ENCODE peak calls at places on chromosomes 2 and 18, in nine cellular contexts. One of them, this sample, is unnamed.

GRCh38 chr2:184875911-184876310 is 277.6 kb downstream of the ZNF804A start:
- DNase-seq in right lobe of liver: no peak
- DNase-seq in bronchial epithelial cell: no peak
- DNase-seq in adrenal gland: peak; percentile 67
- DNase-seq in HFFc6: no peak
- DNase-seq in glutamatergic neuron: no peak
- DNase-seq in heart left ventricle: no peak
- DNase-seq in OCI-LY7: no peak
- DNase-seq in gastrocnemius medialis: no peak
- DNase-seq in this sample: no peak

GRCh38 chr2:102601730-102602129 is 17.6 kb upstream of the SLC9A2 start:
- DNase-seq in right lobe of liver: no peak
- DNase-seq in adrenal gland: no peak
- DNase-seq in HFFc6: no peak
- DNase-seq in OCI-LY7: no peak
- DNase-seq in bronchial epithelial cell: no peak
- DNase-seq in glutamatergic neuron: no peak
- DNase-seq in heart left ventricle: no peak
- DNase-seq in gastrocnemius medialis: no peak
- DNase-seq in this sample: no peak

GRCh38 chr2:42663106-42663755 is 94.8 kb downstream of the MTA3 start:
- DNase-seq in glutamatergic neuron: peak; percentile 65
- DNase-seq in adrenal gland: peak; percentile 85
- DNase-seq in OCI-LY7: peak; percentile 83
- DNase-seq in HFFc6: peak; percentile 70
- DNase-seq in gastrocnemius medialis: peak; percentile 49
- DNase-seq in right lobe of liver: peak; percentile 68
- DNase-seq in bronchial epithelial cell: peak; percentile 66
- DNase-seq in heart left ventricle: peak; percentile 63
- DNase-seq in this sample: peak; percentile 78

GRCh38 chr2:240125749-240126148 is 10.4 kb downstream of the COPS9 start:
- DNase-seq in bronchial epithelial cell: no peak
- DNase-seq in right lobe of liver: no peak
- DNase-seq in OCI-LY7: no peak
- DNase-seq in glutamatergic neuron: no peak
- DNase-seq in gastrocnemius medialis: no peak
- DNase-seq in adrenal gland: peak; percentile 25
- DNase-seq in HFFc6: no peak
- DNase-seq in heart left ventricle: no peak
- DNase-seq in this sample: no peak

GRCh38 chr2:25851740-25852503 is 26.4 kb downstream of the ASXL2 start:
- DNase-seq in gastrocnemius medialis: no peak
- DNase-seq in adrenal gland: no peak
- DNase-seq in OCI-LY7: peak; percentile 78
- DNase-seq in HFFc6: peak; percentile 82
- DNase-seq in glutamatergic neuron: no peak
- DNase-seq in heart left ventricle: no peak
- DNase-seq in bronchial epithelial cell: peak; percentile 84
- DNase-seq in right lobe of liver: peak; percentile 57
- DNase-seq in this sample: peak; percentile 70

GRCh38 chr2:190320696-190321095 is 1.1 kb upstream of the HIBCH start:
- DNase-seq in OCI-LY7: no peak
- DNase-seq in right lobe of liver: no peak
- DNase-seq in heart left ventricle: no peak
- DNase-seq in bronchial epithelial cell: no peak
- DNase-seq in adrenal gland: no peak
- DNase-seq in HFFc6: no peak
- DNase-seq in glutamatergic neuron: no peak
- DNase-seq in gastrocnemius medialis: no peak
- DNase-seq in this sample: peak; percentile 23

GRCh38 chr18:53534695-53535094 is 689.8 kb downstream of the MBD2 start:
- DNase-seq in glutamatergic neuron: no peak
- DNase-seq in bronchial epithelial cell: no peak
- DNase-seq in gastrocnemius medialis: no peak
- DNase-seq in right lobe of liver: peak; percentile 74
- DNase-seq in adrenal gland: peak; percentile 66
- DNase-seq in heart left ventricle: no peak
- DNase-seq in OCI-LY7: no peak
- DNase-seq in HFFc6: no peak
- DNase-seq in this sample: no peak

GRCh38 chr2:65366595-65367125 is 65.7 kb downstream of the SPRED2 start:
- DNase-seq in OCI-LY7: peak; percentile 71
- DNase-seq in bronchial epithelial cell: peak; percentile 98
- DNase-seq in HFFc6: peak; percentile 97
- DNase-seq in heart left ventricle: no peak
- DNase-seq in gastrocnemius medialis: no peak
- DNase-seq in right lobe of liver: no peak
- DNase-seq in adrenal gland: peak; percentile 67
- DNase-seq in glutamatergic neuron: no peak
- DNase-seq in this sample: peak; percentile 62

GRCh38 chr2:174247474-174248186 is 702 bp downstream of the OLA1 start:
- DNase-seq in HFFc6: no peak
- DNase-seq in gastrocnemius medialis: no peak
- DNase-seq in glutamatergic neuron: no peak
- DNase-seq in right lobe of liver: no peak
- DNase-seq in heart left ventricle: no peak
- DNase-seq in adrenal gland: peak; percentile 61
- DNase-seq in OCI-LY7: peak; percentile 41
- DNase-seq in bronchial epithelial cell: peak; percentile 20
- DNase-seq in this sample: peak; percentile 35

GRCh38 chr2:152167070-152167469 is 8.5 kb downstream of the STAM2 start:
- DNase-seq in glutamatergic neuron: no peak
- DNase-seq in HFFc6: no peak
- DNase-seq in OCI-LY7: no peak
- DNase-seq in right lobe of liver: no peak
- DNase-seq in gastrocnemius medialis: no peak
- DNase-seq in adrenal gland: no peak
- DNase-seq in heart left ventricle: no peak
- DNase-seq in bronchial epithelial cell: no peak
- DNase-seq in this sample: no peak

GRCh38 chr2:197786010-197786877 is 1.1 kb upstream of the BOLL start:
- DNase-seq in OCI-LY7: no peak
- DNase-seq in right lobe of liver: no peak
- DNase-seq in HFFc6: no peak
- DNase-seq in gastrocnemius medialis: peak; percentile 81
- DNase-seq in glutamatergic neuron: peak; percentile 75
- DNase-seq in heart left ventricle: peak; percentile 75
- DNase-seq in adrenal gland: no peak
- DNase-seq in bronchial epithelial cell: no peak
- DNase-seq in this sample: peak; percentile 67

GRCh38 chr2:85998071-85998991 is 107.4 kb downstream of the POLR1A start:
- DNase-seq in OCI-LY7: no peak
- DNase-seq in right lobe of liver: peak; percentile 43
- DNase-seq in HFFc6: peak; percentile 36
- DNase-seq in bronchial epithelial cell: no peak
- DNase-seq in adrenal gland: peak; percentile 63
- DNase-seq in glutamatergic neuron: no peak
- DNase-seq in gastrocnemius medialis: peak; percentile 56
- DNase-seq in heart left ventricle: no peak
- DNase-seq in this sample: no peak

GRCh38 chr2:100940766-100941645 is 61.1 kb upstream of the RPL31 start:
- DNase-seq in bronchial epithelial cell: no peak
- DNase-seq in right lobe of liver: peak; percentile 60
- DNase-seq in adrenal gland: peak; percentile 39
- DNase-seq in gastrocnemius medialis: no peak
- DNase-seq in heart left ventricle: no peak
- DNase-seq in glutamatergic neuron: no peak
- DNase-seq in OCI-LY7: no peak
- DNase-seq in HFFc6: no peak
- DNase-seq in this sample: no peak

GRCh38 chr18:3268306-3268705 is 6.4 kb downstream of the MYL12B start:
- DNase-seq in HFFc6: no peak
- DNase-seq in adrenal gland: no peak
- DNase-seq in right lobe of liver: no peak
- DNase-seq in heart left ventricle: no peak
- DNase-seq in OCI-LY7: no peak
- DNase-seq in gastrocnemius medialis: no peak
- DNase-seq in bronchial epithelial cell: no peak
- DNase-seq in glutamatergic neuron: no peak
- DNase-seq in this sample: no peak

GRCh38 chr18:3449702-3450357 is at the start of gene TGIF1:
- DNase-seq in heart left ventricle: peak; percentile 90
- DNase-seq in glutamatergic neuron: peak; percentile 83
- DNase-seq in adrenal gland: peak; percentile 88
- DNase-seq in right lobe of liver: peak; percentile 85
- DNase-seq in HFFc6: peak; percentile 73
- DNase-seq in bronchial epithelial cell: peak; percentile 54
- DNase-seq in OCI-LY7: peak; percentile 51
- DNase-seq in gastrocnemius medialis: peak; percentile 93
- DNase-seq in this sample: peak; percentile 21

DNA sequence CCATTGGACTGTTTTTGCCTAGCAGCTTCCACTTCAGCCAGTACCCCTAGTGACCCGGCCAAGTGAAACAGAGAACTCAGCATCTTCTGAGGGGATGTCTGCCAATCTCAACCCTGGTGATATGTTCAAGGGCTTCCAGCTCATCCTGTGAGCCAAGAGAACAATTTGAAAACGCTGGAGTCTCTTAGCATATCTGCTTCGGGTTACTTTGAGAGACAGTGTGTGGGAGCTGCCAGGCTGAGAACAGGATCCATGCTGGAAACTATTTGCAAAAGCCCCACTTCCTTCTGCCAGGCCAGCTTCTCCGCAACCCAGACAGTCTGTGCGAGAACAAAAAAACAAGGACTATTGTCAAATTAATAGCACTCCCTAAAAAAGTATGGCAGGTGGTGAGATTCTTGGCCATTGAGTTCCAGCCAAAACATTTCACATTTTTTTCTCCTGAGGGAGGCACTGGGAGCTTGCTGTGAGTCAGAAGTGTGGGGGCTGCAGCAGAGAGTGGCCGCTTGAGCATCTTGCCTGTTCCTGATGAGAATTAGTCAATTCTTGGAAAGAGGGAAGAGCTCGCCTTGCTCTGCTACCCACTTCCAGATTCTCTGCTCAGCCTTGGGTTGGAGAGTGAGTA is 395.6 kb upstream of the TRIB2 start:
- DNase-seq in HFFc6: peak; percentile 90
- DNase-seq in bronchial epithelial cell: peak; percentile 83
- DNase-seq in gastrocnemius medialis: peak; percentile 50
- DNase-seq in OCI-LY7: no peak
- DNase-seq in glutamatergic neuron: no peak
- DNase-seq in right lobe of liver: no peak
- DNase-seq in heart left ventricle: no peak
- DNase-seq in adrenal gland: no peak
- DNase-seq in this sample: no peak
- TF ChIP-seq CTCF in HFFc6: peak; percentile 19
- TF ChIP-seq CTCF in bronchial epithelial cell: no peak
- TF ChIP-seq CTCF in gastrocnemius medialis: no peak
- TF ChIP-seq CTCF in OCI-LY7: no peak
- TF ChIP-seq CTCF in glutamatergic neuron: no peak
- TF ChIP-seq CTCF in right lobe of liver: no peak
- TF ChIP-seq CTCF in heart left ventricle: no peak
- TF ChIP-seq CTCF in adrenal gland: no peak
- TF ChIP-seq CTCF in this sample: no peak

GRCh38 chr2:6773694-6774044 is 92.0 kb downstream of the CMPK2 start:
- DNase-seq in gastrocnemius medialis: no peak
- DNase-seq in adrenal gland: no peak
- DNase-seq in glutamatergic neuron: no peak
- DNase-seq in heart left ventricle: no peak
- DNase-seq in bronchial epithelial cell: no peak
- DNase-seq in OCI-LY7: no peak
- DNase-seq in HFFc6: no peak
- DNase-seq in right lobe of liver: no peak
- DNase-seq in this sample: no peak

GRCh38 chr2:6772366-6772710 is 93.4 kb downstream of the CMPK2 start:
- DNase-seq in bronchial epithelial cell: no peak
- DNase-seq in OCI-LY7: peak; percentile 46
- DNase-seq in heart left ventricle: no peak
- DNase-seq in HFFc6: no peak
- DNase-seq in right lobe of liver: no peak
- DNase-seq in gastrocnemius medialis: no peak
- DNase-seq in adrenal gland: no peak
- DNase-seq in glutamatergic neuron: peak; percentile 87
- DNase-seq in this sample: no peak

GRCh38 chr2:6770006-6770405 is 95.7 kb downstream of the CMPK2 start:
- DNase-seq in right lobe of liver: no peak
- DNase-seq in bronchial epithelial cell: no peak
- DNase-seq in gastrocnemius medialis: no peak
- DNase-seq in OCI-LY7: no peak
- DNase-seq in adrenal gland: no peak
- DNase-seq in HFFc6: no peak
- DNase-seq in glutamatergic neuron: no peak
- DNase-seq in heart left ventricle: no peak
- DNase-seq in this sample: no peak

GRCh38 chr2:6773007-6773693 is 92.6 kb downstream of the CMPK2 start:
- DNase-seq in gastrocnemius medialis: no peak
- DNase-seq in bronchial epithelial cell: no peak
- DNase-seq in right lobe of liver: peak; percentile 66
- DNase-seq in HFFc6: peak; percentile 15
- DNase-seq in adrenal gland: peak; percentile 68
- DNase-seq in heart left ventricle: peak; percentile 85
- DNase-seq in glutamatergic neuron: peak; percentile 92
- DNase-seq in OCI-LY7: peak; percentile 78
- DNase-seq in this sample: peak; percentile 76

GRCh38 chr2:6771539-6772365 is 94.0 kb downstream of the CMPK2 start:
- DNase-seq in gastrocnemius medialis: no peak
- DNase-seq in glutamatergic neuron: peak; percentile 79
- DNase-seq in right lobe of liver: no peak
- DNase-seq in bronchial epithelial cell: no peak
- DNase-seq in adrenal gland: no peak
- DNase-seq in HFFc6: no peak
- DNase-seq in heart left ventricle: no peak
- DNase-seq in OCI-LY7: peak; percentile 13
- DNase-seq in this sample: no peak
- TF ChIP-seq CTCF in gastrocnemius medialis: no peak
- TF ChIP-seq CTCF in glutamatergic neuron: peak; percentile 29
- TF ChIP-seq CTCF in right lobe of liver: no peak
- TF ChIP-seq CTCF in bronchial epithelial cell: no peak
- TF ChIP-seq CTCF in adrenal gland: no peak
- TF ChIP-seq CTCF in HFFc6: no peak
- TF ChIP-seq CTCF in heart left ventricle: no peak
- TF ChIP-seq CTCF in OCI-LY7: no peak
- TF ChIP-seq CTCF in this sample: no peak

GRCh38 chr2:127675335-127676261 is at the start of gene LIMS2:
- DNase-seq in gastrocnemius medialis: no peak
- DNase-seq in adrenal gland: peak; percentile 56
- DNase-seq in glutamatergic neuron: no peak
- DNase-seq in right lobe of liver: no peak
- DNase-seq in bronchial epithelial cell: no peak
- DNase-seq in OCI-LY7: no peak
- DNase-seq in HFFc6: peak; percentile 41
- DNase-seq in heart left ventricle: peak; percentile 78
- DNase-seq in this sample: no peak
- TF ChIP-seq CTCF in gastrocnemius medialis: no peak
- TF ChIP-seq CTCF in adrenal gland: no peak
- TF ChIP-seq CTCF in glutamatergic neuron: no peak
- TF ChIP-seq CTCF in right lobe of liver: no peak
- TF ChIP-seq CTCF in bronchial epithelial cell: no peak
- TF ChIP-seq CTCF in OCI-LY7: no peak
- TF ChIP-seq CTCF in HFFc6: peak; percentile 35
- TF ChIP-seq CTCF in heart left ventricle: peak; percentile 29
- TF ChIP-seq CTCF in this sample: no peak

DNA sequence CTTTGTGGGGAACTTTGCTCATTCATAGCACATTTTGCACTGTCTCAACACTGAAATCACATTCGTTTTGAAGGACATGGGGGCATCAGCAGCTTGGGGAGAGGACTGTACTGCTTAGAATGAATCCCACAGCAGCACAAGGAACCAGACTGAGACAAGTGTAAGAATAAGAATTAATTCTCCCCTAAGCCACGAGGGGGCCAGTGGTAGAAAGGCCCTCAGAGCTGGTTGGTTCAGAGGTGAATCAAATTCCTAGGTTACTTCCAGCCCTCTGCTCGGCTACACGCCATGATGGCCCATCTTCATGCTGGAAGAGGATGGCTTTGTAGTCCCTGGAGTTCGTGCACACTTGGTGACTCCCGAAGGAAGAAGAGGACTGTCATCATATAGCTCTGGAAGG is 12.0 kb upstream of the MC5R start:
- DNase-seq in gastrocnemius medialis: no peak
- DNase-seq in bronchial epithelial cell: no peak
- DNase-seq in OCI-LY7: peak; percentile 21
- DNase-seq in glutamatergic neuron: no peak
- DNase-seq in HFFc6: no peak
- DNase-seq in right lobe of liver: no peak
- DNase-seq in heart left ventricle: no peak
- DNase-seq in adrenal gland: no peak
- DNase-seq in this sample: no peak
- TF ChIP-seq CTCF in gastrocnemius medialis: no peak
- TF ChIP-seq CTCF in bronchial epithelial cell: no peak
- TF ChIP-seq CTCF in OCI-LY7: peak; percentile 68
- TF ChIP-seq CTCF in glutamatergic neuron: no peak
- TF ChIP-seq CTCF in HFFc6: peak; percentile 53
- TF ChIP-seq CTCF in right lobe of liver: no peak
- TF ChIP-seq CTCF in heart left ventricle: no peak
- TF ChIP-seq CTCF in adrenal gland: no peak
- TF ChIP-seq CTCF in this sample: peak; percentile 8